ENCODE peak calls at places on chromosomes 4 and X, in nine cellular contexts. One of them, this sample, is unnamed.

GRCh38 chrX:43703211-43703791 is 47.2 kb downstream of the MAOA start:
- DNase-seq in HFF-Myc: peak
- DNase-seq in WTC11: no peak
- DNase-seq in vagina: no peak
- DNase-seq in left ventricle myocardium inferior: no peak
- DNase-seq in choroid plexus epithelial cell: peak
- DNase-seq in neural progenitor cell: no peak
- DNase-seq in fibroblast of pulmonary artery: peak
- DNase-seq in colonic mucosa: peak
- DNase-seq in this sample: no peak

GRCh38 chr4:6916587-6917444 is 7.2 kb downstream of the TBC1D14 start:
- DNase-seq in fibroblast of pulmonary artery: peak
- DNase-seq in vagina: no peak
- DNase-seq in left ventricle myocardium inferior: no peak
- DNase-seq in neural progenitor cell: no peak
- DNase-seq in HFF-Myc: no peak
- DNase-seq in WTC11: peak
- DNase-seq in choroid plexus epithelial cell: peak
- DNase-seq in colonic mucosa: peak
- DNase-seq in this sample: no peak

GRCh38 chr4:38075370-38076152 is 115.4 kb downstream of the PTTG2 start:
- DNase-seq in left ventricle myocardium inferior: no peak
- DNase-seq in vagina: no peak
- DNase-seq in HFF-Myc: no peak
- DNase-seq in choroid plexus epithelial cell: peak
- DNase-seq in colonic mucosa: peak
- DNase-seq in fibroblast of pulmonary artery: peak
- DNase-seq in neural progenitor cell: no peak
- DNase-seq in WTC11: no peak
- DNase-seq in this sample: no peak

GRCh38 chrX:79557212-79557611 is 190.1 kb upstream of the ITM2A start:
- DNase-seq in fibroblast of pulmonary artery: no peak
- DNase-seq in colonic mucosa: no peak
- DNase-seq in HFF-Myc: no peak
- DNase-seq in WTC11: no peak
- DNase-seq in left ventricle myocardium inferior: no peak
- DNase-seq in choroid plexus epithelial cell: no peak
- DNase-seq in vagina: no peak
- DNase-seq in neural progenitor cell: no peak
- DNase-seq in this sample: no peak

GRCh38 chrX:30931920-30932319 is 42.9 kb upstream of the TAB3 start:
- DNase-seq in choroid plexus epithelial cell: no peak
- DNase-seq in colonic mucosa: no peak
- DNase-seq in HFF-Myc: no peak
- DNase-seq in neural progenitor cell: no peak
- DNase-seq in fibroblast of pulmonary artery: no peak
- DNase-seq in WTC11: no peak
- DNase-seq in vagina: no peak
- DNase-seq in left ventricle myocardium inferior: no peak
- DNase-seq in this sample: no peak

GRCh38 chr4:76960014-76960413 is 10.5 kb downstream of the SEPTIN11 start:
- DNase-seq in left ventricle myocardium inferior: no peak
- DNase-seq in WTC11: no peak
- DNase-seq in choroid plexus epithelial cell: peak
- DNase-seq in HFF-Myc: no peak
- DNase-seq in colonic mucosa: no peak
- DNase-seq in neural progenitor cell: no peak
- DNase-seq in vagina: no peak
- DNase-seq in fibroblast of pulmonary artery: no peak
- DNase-seq in this sample: no peak

GRCh38 chr4:163556650-163557391 is 62.3 kb downstream of the TMA16 start:
- DNase-seq in left ventricle myocardium inferior: no peak
- DNase-seq in WTC11: no peak
- DNase-seq in neural progenitor cell: no peak
- DNase-seq in fibroblast of pulmonary artery: no peak
- DNase-seq in colonic mucosa: no peak
- DNase-seq in vagina: no peak
- DNase-seq in HFF-Myc: no peak
- DNase-seq in choroid plexus epithelial cell: no peak
- DNase-seq in this sample: no peak

GRCh38 chrX:110965409-110965808 is 130.6 kb upstream of the PAK3 start:
- DNase-seq in fibroblast of pulmonary artery: no peak
- DNase-seq in neural progenitor cell: no peak
- DNase-seq in colonic mucosa: no peak
- DNase-seq in left ventricle myocardium inferior: no peak
- DNase-seq in HFF-Myc: no peak
- DNase-seq in choroid plexus epithelial cell: no peak
- DNase-seq in vagina: no peak
- DNase-seq in WTC11: no peak
- DNase-seq in this sample: no peak

GRCh38 chr4:169040559-169041261 is 30.7 kb upstream of the CBR4 start:
- DNase-seq in neural progenitor cell: no peak
- DNase-seq in colonic mucosa: peak
- DNase-seq in choroid plexus epithelial cell: no peak
- DNase-seq in HFF-Myc: no peak
- DNase-seq in vagina: no peak
- DNase-seq in fibroblast of pulmonary artery: no peak
- DNase-seq in left ventricle myocardium inferior: no peak
- DNase-seq in WTC11: no peak
- DNase-seq in this sample: no peak

GRCh38 chrX:41868392-41868977 is 54.9 kb downstream of the CASK start:
- DNase-seq in WTC11: no peak
- DNase-seq in vagina: no peak
- DNase-seq in left ventricle myocardium inferior: no peak
- DNase-seq in choroid plexus epithelial cell: no peak
- DNase-seq in fibroblast of pulmonary artery: no peak
- DNase-seq in HFF-Myc: no peak
- DNase-seq in colonic mucosa: no peak
- DNase-seq in neural progenitor cell: no peak
- DNase-seq in this sample: no peak

GRCh38 chrX:41862562-41863184 is 60.7 kb downstream of the CASK start:
- DNase-seq in colonic mucosa: no peak
- DNase-seq in left ventricle myocardium inferior: no peak
- DNase-seq in neural progenitor cell: no peak
- DNase-seq in vagina: no peak
- DNase-seq in HFF-Myc: no peak
- DNase-seq in fibroblast of pulmonary artery: no peak
- DNase-seq in WTC11: no peak
- DNase-seq in choroid plexus epithelial cell: no peak
- DNase-seq in this sample: no peak

GRCh38 chrX:41857670-41858069 is 65.7 kb downstream of the CASK start:
- DNase-seq in left ventricle myocardium inferior: no peak
- DNase-seq in HFF-Myc: no peak
- DNase-seq in choroid plexus epithelial cell: no peak
- DNase-seq in colonic mucosa: no peak
- DNase-seq in WTC11: no peak
- DNase-seq in neural progenitor cell: no peak
- DNase-seq in vagina: no peak
- DNase-seq in fibroblast of pulmonary artery: no peak
- DNase-seq in this sample: no peak

GRCh38 chrX:41858161-41858775 is 65.1 kb downstream of the CASK start:
- DNase-seq in HFF-Myc: no peak
- DNase-seq in vagina: no peak
- DNase-seq in fibroblast of pulmonary artery: no peak
- DNase-seq in choroid plexus epithelial cell: no peak
- DNase-seq in colonic mucosa: no peak
- DNase-seq in left ventricle myocardium inferior: no peak
- DNase-seq in WTC11: peak
- DNase-seq in neural progenitor cell: peak
- DNase-seq in this sample: no peak

DNA sequence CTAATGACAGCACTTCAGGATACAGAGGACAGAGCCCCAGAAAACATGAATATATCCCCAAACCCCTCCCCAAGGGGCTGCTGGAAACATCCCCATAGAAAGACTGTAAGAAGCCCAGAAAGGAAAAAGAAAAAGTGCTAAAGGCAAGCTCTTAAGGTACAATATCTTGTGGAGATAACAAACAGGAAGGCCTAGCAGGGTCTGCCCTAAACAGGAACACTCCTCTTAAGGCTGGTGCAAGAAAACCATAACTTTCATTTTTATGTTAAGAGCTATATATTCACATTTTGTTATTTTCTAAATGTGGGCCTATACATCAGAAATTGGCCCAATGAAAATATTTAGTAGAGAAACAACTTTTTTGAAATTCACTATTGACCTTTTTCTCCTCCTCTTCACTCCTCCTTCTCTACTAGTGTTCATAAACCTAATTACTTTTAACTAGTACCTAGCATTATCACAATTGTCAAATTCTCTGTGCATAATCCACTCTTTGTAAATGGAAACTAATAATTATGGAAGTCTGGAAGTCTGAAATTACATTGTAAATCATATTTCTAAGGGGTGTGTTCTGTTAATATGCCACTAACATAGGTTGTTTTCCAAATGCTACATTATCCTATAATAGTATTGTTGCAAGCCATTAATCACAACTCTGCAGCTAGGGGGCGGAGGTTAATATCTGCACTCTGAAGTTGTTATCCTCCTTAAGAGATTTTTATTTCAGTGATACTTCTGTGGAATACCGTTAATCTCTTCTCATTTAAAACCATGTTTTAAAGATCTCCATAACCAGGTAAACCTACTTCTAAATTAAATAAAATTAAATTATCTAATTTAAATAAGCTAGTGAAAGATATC is 59.8 kb downstream of the CASK start:
- DNase-seq in vagina: no peak
- DNase-seq in WTC11: no peak
- DNase-seq in neural progenitor cell: no peak
- DNase-seq in HFF-Myc: no peak
- DNase-seq in choroid plexus epithelial cell: no peak
- DNase-seq in left ventricle myocardium inferior: no peak
- DNase-seq in fibroblast of pulmonary artery: no peak
- DNase-seq in colonic mucosa: no peak
- DNase-seq in this sample: no peak
- TF ChIP-seq CTCF in vagina: no peak
- TF ChIP-seq CTCF in WTC11: no peak
- TF ChIP-seq CTCF in neural progenitor cell: no peak
- TF ChIP-seq CTCF in HFF-Myc: no peak
- TF ChIP-seq CTCF in choroid plexus epithelial cell: no peak
- TF ChIP-seq CTCF in left ventricle myocardium inferior: no peak
- TF ChIP-seq CTCF in fibroblast of pulmonary artery: no peak
- TF ChIP-seq CTCF in colonic mucosa: no peak
- TF ChIP-seq CTCF in this sample: no peak

DNA sequence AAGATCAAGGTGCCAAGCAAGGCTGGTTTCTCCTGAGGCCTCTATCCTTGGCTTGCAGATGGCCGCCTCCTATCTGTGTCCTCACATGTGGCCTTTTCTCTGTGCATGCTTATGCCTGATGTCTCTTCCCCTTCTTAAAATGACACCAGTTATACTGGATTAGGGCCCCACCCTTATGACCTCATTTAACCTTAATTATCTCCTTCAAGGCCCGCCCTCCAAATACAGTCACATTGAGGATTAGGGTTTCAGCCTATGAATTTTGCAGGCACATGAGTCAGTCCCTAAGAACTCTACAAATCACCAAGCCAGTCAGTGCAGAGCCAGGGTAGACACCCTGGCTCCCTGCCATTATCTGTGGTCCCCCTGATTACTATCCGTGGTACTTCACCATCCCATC is 51.6 kb downstream of the MAML3 start:
- DNase-seq in colonic mucosa: no peak
- DNase-seq in neural progenitor cell: no peak
- DNase-seq in choroid plexus epithelial cell: no peak
- DNase-seq in HFF-Myc: no peak
- DNase-seq in left ventricle myocardium inferior: no peak
- DNase-seq in WTC11: no peak
- DNase-seq in fibroblast of pulmonary artery: no peak
- DNase-seq in vagina: no peak
- DNase-seq in this sample: no peak
- TF ChIP-seq CTCF in colonic mucosa: no peak
- TF ChIP-seq CTCF in neural progenitor cell: no peak
- TF ChIP-seq CTCF in choroid plexus epithelial cell: no peak
- TF ChIP-seq CTCF in HFF-Myc: no peak
- TF ChIP-seq CTCF in left ventricle myocardium inferior: no peak
- TF ChIP-seq CTCF in WTC11: no peak
- TF ChIP-seq CTCF in fibroblast of pulmonary artery: no peak
- TF ChIP-seq CTCF in vagina: no peak
- TF ChIP-seq CTCF in this sample: no peak

DNA sequence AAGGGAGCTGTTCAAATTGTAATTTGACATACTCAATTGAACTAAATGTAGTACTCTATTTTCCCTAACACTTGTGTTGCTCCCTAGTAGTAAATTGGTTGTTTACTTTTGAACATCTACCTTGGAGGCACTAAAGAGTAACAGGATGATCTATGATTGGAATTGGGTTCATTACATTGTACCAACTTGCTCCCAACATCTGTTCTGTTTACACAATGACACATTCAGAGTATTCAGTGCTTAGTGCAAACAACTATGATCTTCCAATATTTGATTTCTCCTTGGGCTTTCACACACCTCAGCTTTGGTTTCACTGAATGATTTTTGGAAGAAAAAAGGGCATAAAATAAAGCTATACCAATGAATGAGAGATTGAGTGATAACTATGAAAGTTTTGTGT is 121.8 kb downstream of the CORIN start:
- DNase-seq in choroid plexus epithelial cell: no peak
- DNase-seq in fibroblast of pulmonary artery: no peak
- DNase-seq in HFF-Myc: no peak
- DNase-seq in vagina: no peak
- DNase-seq in left ventricle myocardium inferior: no peak
- DNase-seq in neural progenitor cell: no peak
- DNase-seq in colonic mucosa: no peak
- DNase-seq in WTC11: no peak
- DNase-seq in this sample: no peak
- TF ChIP-seq CTCF in choroid plexus epithelial cell: no peak
- TF ChIP-seq CTCF in fibroblast of pulmonary artery: no peak
- TF ChIP-seq CTCF in HFF-Myc: no peak
- TF ChIP-seq CTCF in vagina: no peak
- TF ChIP-seq CTCF in left ventricle myocardium inferior: no peak
- TF ChIP-seq CTCF in neural progenitor cell: no peak
- TF ChIP-seq CTCF in colonic mucosa: no peak
- TF ChIP-seq CTCF in WTC11: no peak
- TF ChIP-seq CTCF in this sample: no peak

DNA sequence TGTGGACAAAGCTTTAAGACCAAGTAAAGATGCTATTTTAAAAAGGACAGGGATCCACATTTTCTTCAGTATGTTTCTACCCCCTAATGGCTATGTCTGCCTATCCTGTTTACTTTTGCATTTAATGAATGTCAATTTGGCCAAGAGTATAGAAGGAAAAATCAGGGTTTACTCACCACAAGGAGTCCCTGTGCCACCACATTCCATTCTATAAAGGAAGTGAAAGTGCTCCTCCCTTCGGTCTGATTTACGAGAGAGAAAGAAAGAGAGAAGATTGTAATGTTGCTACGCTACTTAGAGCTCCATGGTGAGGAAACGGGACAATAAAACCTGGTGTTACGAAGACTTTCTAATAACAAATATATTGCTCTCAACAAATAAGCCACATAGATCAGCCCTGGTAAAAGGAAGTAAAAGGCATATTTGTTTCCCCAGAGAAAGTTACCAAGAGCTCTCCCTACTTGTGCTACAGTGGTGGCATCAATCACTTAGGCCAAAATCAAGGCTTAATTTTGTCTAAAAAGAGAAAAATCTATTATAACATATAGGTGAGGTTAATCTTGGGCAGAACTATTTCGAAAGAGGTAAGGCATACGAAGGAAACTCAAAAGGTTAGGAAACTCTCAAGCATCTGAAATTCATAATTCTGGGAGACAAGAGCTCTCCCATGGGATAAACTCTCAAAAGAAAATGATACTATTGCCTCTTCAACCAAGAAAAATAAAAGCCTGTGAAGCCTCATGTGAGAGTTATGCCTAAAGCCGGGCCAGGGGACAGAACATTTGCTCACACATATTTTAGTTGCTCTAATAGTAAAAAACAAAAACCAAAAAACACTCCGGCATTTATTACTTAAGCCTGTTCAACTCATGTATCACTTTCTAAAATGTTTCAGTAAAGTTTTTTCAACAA is 29.5 kb downstream of the TAPT1 start:
- DNase-seq in vagina: no peak
- DNase-seq in fibroblast of pulmonary artery: peak
- DNase-seq in left ventricle myocardium inferior: no peak
- DNase-seq in colonic mucosa: peak
- DNase-seq in neural progenitor cell: peak
- DNase-seq in WTC11: no peak
- DNase-seq in HFF-Myc: peak
- DNase-seq in choroid plexus epithelial cell: peak
- DNase-seq in this sample: no peak
- TF ChIP-seq CTCF in vagina: no peak
- TF ChIP-seq CTCF in fibroblast of pulmonary artery: peak
- TF ChIP-seq CTCF in left ventricle myocardium inferior: peak
- TF ChIP-seq CTCF in colonic mucosa: peak
- TF ChIP-seq CTCF in neural progenitor cell: peak
- TF ChIP-seq CTCF in WTC11: no peak
- TF ChIP-seq CTCF in HFF-Myc: peak
- TF ChIP-seq CTCF in choroid plexus epithelial cell: peak
- TF ChIP-seq CTCF in this sample: peak

This sample was measured in AG04449.